ENCODE peak calls at places on chromosomes 2 and 18, in six cellular contexts. L, X, E, W, N and A are unnamed samples.

GRCh38 chr2:9170458-9171130 is 36.0 kb upstream of the ASAP2 start:
- DNase-seq in L (peak), W (no peak), E (no peak), N (no peak), X (no peak), A (no peak)

GRCh38 chr2:133362061-133362476 is 206.2 kb downstream of the NCKAP5 start:
- DNase-seq in W (no peak), E (peak), L (no peak), X (peak), N (no peak), A (no peak)

GRCh38 chr18:9612215-9612830 is 2.0 kb downstream of the PPP4R1 start:
- DNase-seq in W (peak), L (peak), X (peak), E (peak), N (no peak), A (peak)

GRCh38 chr2:236934656-236935055 is 151.0 kb upstream of the COPS8 start:
- DNase-seq in N (no peak), W (no peak), L (no peak), X (no peak), E (no peak), A (no peak)

GRCh38 chr2:208099682-208100081 is 24.6 kb downstream of the CRYGD start:
- DNase-seq in W (no peak), X (no peak), N (no peak), L (no peak), E (no peak), A (no peak)

GRCh38 chr2:230473378-230473777 is 57.4 kb downstream of the SP100 start:
- DNase-seq in N (no peak), X (no peak), W (no peak), L (peak), E (no peak), A (peak)

GRCh38 chr2:126797622-126798275 is 100.9 kb upstream of the TEX51 start:
- DNase-seq in N (peak), E (no peak), L (no peak), W (no peak), X (no peak), A (no peak)

GRCh38 chr2:31446848-31447247 is 32.3 kb upstream of the XDH start:
- DNase-seq in W (no peak), L (no peak), X (no peak), N (no peak), E (no peak), A (no peak)

GRCh38 chr2:241490444-241490760 is 18.0 kb downstream of the STK25 start:
- DNase-seq in N (no peak), E (no peak), W (no peak), L (no peak), X (no peak), A (no peak)

GRCh38 chr2:132582360-132582759 is 87.6 kb downstream of the LYPD1 start:
- DNase-seq in E (no peak), X (no peak), L (peak), N (no peak), W (no peak), A (no peak)

GRCh38 chr2:217798743-217799552 is 203.8 kb downstream of the TNS1 start:
- DNase-seq in X (no peak), L (peak), E (no peak), N (no peak), W (no peak), A (peak)

GRCh38 chr2:200021449-200022114 is 66.2 kb downstream of the MAIP1 start:
- DNase-seq in W (no peak), L (no peak), N (no peak), E (no peak), X (no peak), A (no peak)

GRCh38 chr18:5391427-5391826 is 95.9 kb upstream of the ZBTB14 start:
- DNase-seq in E (no peak), X (no peak), L (no peak), W (no peak), N (no peak), A (no peak)

GRCh38 chr2:11762031-11762430 is 15.6 kb downstream of the LPIN1 start:
- DNase-seq in L (no peak), W (no peak), E (no peak), N (no peak), X (no peak), A (no peak)

GRCh38 chr2:222423632-222424280 is 587 bp upstream of the SGPP2 start:
- DNase-seq in W (peak), L (peak), X (no peak), N (peak), E (no peak), A (no peak)

GRCh38 chr18:76874643-76875389 is 52.5 kb downstream of the ZNF236 start:
- DNase-seq in N (no peak), L (no peak), X (no peak), W (no peak), E (no peak), A (no peak)

GRCh38 chr2:157160131-157160530 is 97.4 kb upstream of the GALNT5 start:
- DNase-seq in L (no peak), X (no peak), W (no peak), E (no peak), N (no peak), A (no peak)

GRCh38 chr2:104872034-104872865 is 18.3 kb downstream of the POU3F3 start:
- DNase-seq in E (no peak), N (no peak), L (no peak), X (no peak), W (no peak), A (peak)

GRCh38 chr18:22385718-22386117 is 32.0 kb downstream of the CTAGE1 start:
- DNase-seq in L (no peak), W (no peak), N (no peak), X (no peak), E (peak), A (no peak)

GRCh38 chr18:48990497-48991298 is 39.9 kb upstream of the SMAD7 start:
- DNase-seq in X (peak), N (no peak), W (no peak), E (no peak), L (no peak), A (peak)

GRCh38 chr2:201807452-201807980 is 1.2 kb downstream of the CDK15 start:
- DNase-seq in W (no peak), E (no peak), X (no peak), N (no peak), L (no peak), A (no peak)

GRCh38 chr2:152415231-152415642 is 80.3 kb downstream of the FMNL2 start:
- DNase-seq in X (no peak), N (no peak), E (peak), L (no peak), W (no peak), A (no peak)

GRCh38 chr18:57497372-57498294 is 62.5 kb downstream of the ONECUT2 start:
- DNase-seq in L (no peak), E (no peak), X (no peak), W (no peak), N (no peak), A (no peak)

GRCh38 chr2:100983684-100984310 is 18.3 kb upstream of the RPL31 start:
- DNase-seq in N (no peak), E (no peak), L (no peak), X (no peak), W (no peak), A (no peak)

GRCh38 chr2:40466332-40466731 is 14.4 kb upstream of the SLC8A1 start:
- DNase-seq in X (no peak), W (no peak), E (no peak), N (no peak), L (no peak), A (no peak)

GRCh38 chr2:97698530-97698929 is 14.8 kb upstream of the ZAP70 start:
- DNase-seq in N (no peak), X (no peak), L (no peak), W (no peak), E (no peak), A (no peak)

GRCh38 chr2:163756588-163756987 is 20.8 kb upstream of the FIGN start:
- DNase-seq in X (no peak), E (no peak), L (no peak), W (no peak), N (no peak), A (no peak)

GRCh38 chr2:96927420-96928171 is 57.7 kb upstream of the SEMA4C start:
- DNase-seq in E (peak), L (peak), N (peak), W (peak), X (no peak), A (no peak)

GRCh38 chr18:49754866-49755265 is 58.5 kb downstream of the ACAA2 start:
- DNase-seq in L (no peak), N (no peak), W (no peak), X (no peak), E (no peak), A (no peak)

GRCh38 chr2:68643011-68643873 is at the start of gene PROKR1:
- DNase-seq in N (peak), L (peak), W (no peak), X (peak), E (peak), A (peak)

GRCh38 chr2:55452879-55453278 is 33.2 kb upstream of the CCDC88A start:
- DNase-seq in W (no peak), X (no peak), E (no peak), L (no peak), N (no peak), A (no peak)

GRCh38 chr2:119826370-119826961 is 66.7 kb downstream of the PTPN4 start:
- DNase-seq in E (peak), L (no peak), X (peak), W (no peak), N (no peak), A (no peak)

GRCh38 chr2:235505210-235505741 is 11.4 kb downstream of the AGAP1 start:
- DNase-seq in E (no peak), W (peak), X (no peak), N (no peak), L (no peak), A (no peak)

GRCh38 chr2:26270363-26270762 is 25.6 kb downstream of the HADHB start:
- DNase-seq in E (no peak), L (no peak), X (no peak), N (no peak), W (no peak), A (no peak)

GRCh38 chr2:26268184-26268583 is 23.4 kb downstream of the HADHB start:
- DNase-seq in X (no peak), N (no peak), W (no peak), E (no peak), L (no peak), A (no peak)

GRCh38 chr2:26274058-26274613 is 29.4 kb downstream of the HADHB start:
- DNase-seq in E (peak), L (peak), W (no peak), N (no peak), X (no peak), A (no peak)

GRCh38 chr2:26273501-26273900 is 28.8 kb downstream of the HADHB start:
- DNase-seq in E (no peak), L (no peak), W (no peak), N (no peak), X (no peak), A (no peak)

GRCh38 chr2:26269571-26270170 is 24.9 kb downstream of the HADHB start:
- DNase-seq in W (no peak), E (peak), L (no peak), X (no peak), N (no peak), A (no peak)
- TF ChIP-seq CTCF in W (no peak), E (no peak), L (no peak), X (no peak), N (no peak), A (no peak)

DNA sequence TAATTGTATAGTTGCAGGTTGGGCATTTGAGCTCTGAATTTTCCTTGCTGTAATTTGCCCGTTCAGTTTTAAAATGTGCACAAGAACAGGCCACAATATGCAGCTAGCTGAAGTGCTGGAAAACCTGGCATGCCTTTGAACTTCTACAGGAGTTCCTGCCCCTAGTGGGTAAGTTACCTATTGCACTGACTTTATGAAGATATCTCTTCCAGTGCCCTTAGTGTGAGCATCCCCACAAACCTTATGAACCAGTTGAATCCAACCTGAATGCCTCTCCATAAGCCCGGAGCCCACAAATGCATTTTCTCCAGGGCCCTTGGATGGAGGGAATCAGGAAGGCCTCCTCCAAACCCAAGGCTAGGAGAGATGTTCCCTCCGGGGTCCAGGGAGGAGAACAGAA is 106.8 kb downstream of the XRCC5 start:
- DNase-seq in X (peak), W (no peak), E (peak), L (no peak), N (no peak), A (no peak)
- TF ChIP-seq CTCF in X (peak), W (no peak), E (no peak), L (no peak), N (no peak), A (peak)

GRCh38 chr2:74958277-74959105 is at the start of gene POLE4:
- DNase-seq in E (peak), W (peak), L (peak), X (peak), N (peak), A (peak)
- TF ChIP-seq CTCF in E (no peak), W (no peak), L (peak), X (no peak), N (peak), A (no peak)

DNA sequence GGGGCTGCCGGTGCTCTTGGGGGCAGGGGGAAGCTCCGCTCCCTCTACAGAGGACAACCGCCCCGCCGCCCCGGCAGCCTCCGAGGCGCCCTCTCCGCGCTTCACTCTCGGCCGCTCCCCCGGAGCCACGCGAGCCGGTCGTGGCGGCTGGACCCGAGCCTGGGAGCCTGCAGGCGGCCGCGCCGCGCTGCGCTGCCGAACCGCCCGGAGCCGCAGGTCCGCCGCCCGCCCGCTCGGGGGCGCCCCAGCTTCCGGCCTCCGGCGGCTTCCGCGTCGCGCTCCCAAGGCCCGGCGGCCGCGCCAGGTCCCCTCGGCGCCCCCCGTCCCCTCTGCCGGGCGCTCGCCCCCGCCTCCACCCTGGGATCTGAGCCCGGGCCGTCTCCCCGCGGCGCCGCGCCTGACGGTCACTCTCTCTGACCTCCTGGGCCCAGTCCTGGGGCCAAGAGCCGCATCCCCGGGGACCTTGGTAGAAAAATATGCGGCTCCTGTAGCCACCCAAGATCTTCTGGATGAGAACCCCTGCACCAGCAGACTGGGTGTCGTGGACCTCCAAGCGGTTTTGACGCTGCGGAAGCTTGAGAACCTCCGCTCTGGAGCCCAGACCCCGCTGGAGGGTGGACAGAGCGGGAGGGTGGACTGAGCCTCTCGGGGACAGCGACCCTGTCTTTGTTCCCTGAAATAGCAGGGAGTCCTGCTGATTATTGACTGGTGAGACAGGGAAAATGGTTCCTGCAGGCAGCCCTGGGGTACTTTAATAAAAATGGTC is 44.3 kb downstream of the SERTAD2 start:
- DNase-seq in E (no peak), N (peak), L (peak), X (peak), W (peak), A (peak)
- TF ChIP-seq CTCF in E (peak), N (no peak), L (peak), X (peak), W (peak), A (peak)

DNA sequence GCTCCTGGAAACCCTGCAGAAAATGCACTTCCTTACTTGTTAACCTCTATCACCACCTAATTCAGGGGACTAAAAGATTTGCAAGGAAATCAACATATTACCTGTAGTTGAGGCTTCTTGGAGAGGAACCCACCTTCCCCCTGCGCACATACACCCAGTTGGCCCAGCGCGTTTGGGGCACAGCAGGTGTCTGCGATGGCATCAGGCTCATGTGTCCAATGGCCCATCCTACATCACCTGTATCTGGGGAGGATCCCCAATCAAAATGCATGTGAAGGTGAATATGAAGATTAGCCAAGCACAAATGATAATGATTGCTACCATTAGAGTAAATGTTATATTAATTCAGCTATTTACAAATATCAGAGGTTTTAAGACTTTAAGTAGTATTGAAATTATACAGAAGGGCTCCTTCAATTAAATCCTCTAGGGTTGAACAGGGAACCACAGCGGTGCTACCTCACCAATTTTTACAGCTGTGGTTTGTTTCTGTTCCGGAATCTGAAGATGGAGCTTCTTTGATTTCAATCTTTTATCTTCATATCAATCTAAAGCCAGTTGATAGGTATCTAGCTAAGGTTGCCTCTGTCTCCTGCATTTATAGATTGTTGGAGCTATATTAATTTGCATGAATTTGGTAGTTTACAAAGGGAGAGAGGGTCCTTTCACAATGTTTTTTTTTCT is 486.0 kb downstream of the RNF144A start:
- DNase-seq in X (no peak), W (no peak), L (no peak), E (no peak), N (no peak), A (no peak)
- TF ChIP-seq CTCF in X (no peak), W (no peak), L (no peak), E (no peak), N (no peak), A (no peak)

GRCh38 chr2:74239346-74239745 is 40.9 kb downstream of the MTHFD2 start:
- DNase-seq in E (no peak), N (no peak), X (no peak), W (no peak), L (no peak), A (no peak)

GRCh38 chr2:74238879-74239278 is 40.5 kb downstream of the MTHFD2 start:
- DNase-seq in L (no peak), E (no peak), X (no peak), N (no peak), W (no peak), A (no peak)

GRCh38 chr2:74233648-74234047 is 35.2 kb downstream of the MTHFD2 start:
- DNase-seq in X (no peak), N (no peak), L (no peak), W (no peak), E (no peak), A (no peak)

GRCh38 chr2:74232426-74232825 is 34.0 kb downstream of the MTHFD2 start:
- DNase-seq in W (no peak), L (no peak), X (no peak), N (no peak), E (no peak), A (no peak)

GRCh38 chr2:74235041-74235440 is 36.6 kb downstream of the MTHFD2 start:
- DNase-seq in E (no peak), L (no peak), W (no peak), X (no peak), N (no peak), A (no peak)
- TF ChIP-seq CTCF in E (no peak), L (no peak), W (no peak), X (no peak), N (no peak), A (no peak)